ENCODE peak calls at places on chromosomes 12 and 14, in eight cellular contexts. I, Y, D, T, A, R, J and F are unnamed samples.

GRCh38 chr14:75514673-75515630 is 7.3 kb upstream of the BATF start:
- DNase-seq in J (no peak), D (no peak), I (peak; percentile 36), A (peak; percentile 14), Y (no peak), T (no peak), R (no peak), F (peak; percentile 79)

GRCh38 chr12:115322275-115322674 is 638.3 kb upstream of the TBX3 start:
- DNase-seq in I (no peak), A (peak; percentile 91), Y (no peak), J (no peak), D (no peak), T (peak; percentile 61), R (no peak), F (no peak)

GRCh38 chr12:56034586-56035332 is 7.0 kb upstream of the RPS26 start:
- DNase-seq in R (no peak), T (no peak), J (no peak), D (no peak), A (no peak), I (no peak), Y (no peak), F (no peak)

GRCh38 chr12:121649403-121649802 is 20.1 kb downstream of the MORN3 start:
- DNase-seq in A (peak; percentile 37), I (no peak), T (no peak), D (no peak), J (no peak), R (no peak), Y (no peak), F (no peak)

GRCh38 chr12:92098594-92099370 is 46.9 kb downstream of the BTG1 start:
- DNase-seq in R (no peak), I (no peak), Y (no peak), T (no peak), J (no peak), D (no peak), A (no peak), F (no peak)

GRCh38 chr12:78120866-78121590 is 290.3 kb downstream of the NAV3 start:
- DNase-seq in Y (no peak), T (peak; percentile 43), A (peak; percentile 69), J (peak; percentile 44), R (no peak), I (no peak), D (no peak), F (peak; percentile 2)

GRCh38 chr12:22979854-22980253 is 354.9 kb downstream of the ETNK1 start:
- DNase-seq in I (no peak), A (peak; percentile 63), R (no peak), D (no peak), T (peak; percentile 45), J (no peak), Y (no peak), F (no peak)

GRCh38 chr12:74317078-74317581 is 220.5 kb upstream of the ATXN7L3B start:
- DNase-seq in Y (peak; percentile 20), J (peak; percentile 3), R (no peak), D (peak; percentile 11), I (no peak), A (peak; percentile 58), T (peak; percentile 59), F (no peak)

GRCh38 chr14:23695220-23695999 is 59.2 kb downstream of the DHRS2 start:
- DNase-seq in D (peak; percentile 63), A (no peak), Y (no peak), I (no peak), T (no peak), J (no peak), R (no peak), F (no peak)